ENCODE peak calls at places on chromosomes 7 and 10, in six cellular contexts. K, N, C, L, M and I are unnamed samples.

GRCh38 chr7:144771921-144772320 is 63.9 kb downstream of the TPK1 start:
- DNase-seq in K (no peak), N (no peak), C (no peak), L (no peak), M (no peak), I (no peak)

GRCh38 chr7:135756191-135756590 is 7.6 kb upstream of the FAM180A start:
- DNase-seq in K (no peak), N (no peak), C (no peak), L (no peak), M (no peak), I (no peak)

GRCh38 chr10:78575400-78575799 is 493.4 kb upstream of the ZMIZ1 start:
- DNase-seq in K (no peak), N (no peak), C (no peak), L (no peak), M (no peak), I (no peak)

GRCh38 chr7:128217030-128217805 is 23.9 kb upstream of the LEP start:
- DNase-seq in K (peak), N (peak), C (no peak), L (no peak), M (no peak), I (no peak)

GRCh38 chr10:2054728-2055127 is 317.4 kb upstream of the ADARB2 start:
- DNase-seq in K (no peak), N (no peak), C (no peak), L (no peak), M (no peak), I (no peak)

GRCh38 chr7:143434660-143435059 is 8.6 kb upstream of the TAS2R60 start:
- DNase-seq in K (peak), N (peak), C (no peak), L (no peak), M (no peak), I (no peak)

GRCh38 chr7:4998244-4998643 is 39.3 kb upstream of the MMD2 start:
- DNase-seq in K (no peak), N (no peak), C (no peak), L (no peak), M (no peak), I (no peak)

GRCh38 chr10:48242160-48242904 is 32.2 kb downstream of the FRMPD2 start:
- DNase-seq in K (no peak), N (no peak), C (no peak), L (no peak), M (no peak), I (no peak)

GRCh38 chr7:2217716-2218443 is 14.9 kb downstream of the MAD1L1 start:
- DNase-seq in K (no peak), N (no peak), C (no peak), L (no peak), M (no peak), I (no peak)

GRCh38 chr10:28180654-28181053 is 122.2 kb downstream of the MPP7 start:
- DNase-seq in K (peak), N (peak), C (no peak), L (no peak), M (no peak), I (no peak)

GRCh38 chr10:119113805-119114732 is 10.2 kb downstream of the DENND10 start:
- DNase-seq in K (no peak), N (peak), C (no peak), L (no peak), M (no peak), I (no peak)

GRCh38 chr10:117790177-117790576 is 247.6 kb downstream of the EMX2 start:
- DNase-seq in K (no peak), N (no peak), C (no peak), L (no peak), M (no peak), I (no peak)

GRCh38 chr10:71239946-71240795 is 27.8 kb downstream of the UNC5B start:
- DNase-seq in K (no peak), N (no peak), C (no peak), L (no peak), M (no peak), I (no peak)

GRCh38 chr10:45378866-45379265 is 4.8 kb downstream of the ALOX5 start:
- DNase-seq in K (no peak), N (no peak), C (no peak), L (no peak), M (no peak), I (no peak)

GRCh38 chr7:91660734-91661355 is 219.7 kb downstream of the MTERF1 start:
- DNase-seq in K (no peak), N (peak), C (no peak), L (no peak), M (no peak), I (no peak)

GRCh38 chr10:123149568-123150228 is 1.8 kb downstream of the HMX2 start:
- DNase-seq in K (no peak), N (no peak), C (no peak), L (no peak), M (peak), I (no peak)

GRCh38 chr7:659306-659847 is 67.1 kb upstream of the DNAAF5 start:
- DNase-seq in K (no peak), N (no peak), C (no peak), L (no peak), M (no peak), I (no peak)

GRCh38 chr10:119361037-119361436 is 153.7 kb downstream of the GRK5 start:
- DNase-seq in K (no peak), N (no peak), C (no peak), L (no peak), M (no peak), I (no peak)

GRCh38 chr10:127977368-127978009 is 70.6 kb downstream of the PTPRE start:
- DNase-seq in K (peak), N (peak), C (no peak), L (no peak), M (no peak), I (no peak)

GRCh38 chr10:110032801-110033723 is 25.3 kb downstream of the ADD3 start:
- DNase-seq in K (no peak), N (no peak), C (no peak), L (no peak), M (no peak), I (no peak)

GRCh38 chr10:1233031-1233430 is 176.8 kb downstream of the WDR37 start:
- DNase-seq in K (no peak), N (no peak), C (no peak), L (no peak), M (no peak), I (no peak)

GRCh38 chr7:93029056-93029455 is 88.7 kb downstream of the SAMD9 start:
- DNase-seq in K (no peak), N (peak), C (no peak), L (no peak), M (no peak), I (no peak)

GRCh38 chr7:50446542-50446960 is 3.6 kb downstream of the FIGNL1 start:
- DNase-seq in K (peak), N (peak), C (no peak), L (no peak), M (peak), I (no peak)

GRCh38 chr10:56116684-56117083 is 244.4 kb downstream of the ZWINT start:
- DNase-seq in K (no peak), N (peak), C (no peak), L (no peak), M (no peak), I (no peak)

GRCh38 chr7:95859434-95859833 is 87.1 kb downstream of the DYNC1I1 start:
- DNase-seq in K (peak), N (peak), C (no peak), L (no peak), M (no peak), I (no peak)

GRCh38 chr7:101386558-101387199 is 24.0 kb downstream of the COL26A1 start:
- DNase-seq in K (no peak), N (no peak), C (no peak), L (no peak), M (no peak), I (no peak)

GRCh38 chr7:2806571-2806970 is 37.5 kb downstream of the GNA12 start:
- DNase-seq in K (no peak), N (no peak), C (no peak), L (no peak), M (no peak), I (no peak)

GRCh38 chr7:33981221-33981620 is 75.9 kb downstream of the BMPER start:
- DNase-seq in K (no peak), N (no peak), C (no peak), L (no peak), M (no peak), I (no peak)

GRCh38 chr10:126315471-126316177 is 72.7 kb downstream of the ADAM12 start:
- DNase-seq in K (no peak), N (no peak), C (no peak), L (no peak), M (no peak), I (no peak)

GRCh38 chr10:77799352-77799751 is 127.2 kb downstream of the DLG5 start:
- DNase-seq in K (no peak), N (no peak), C (no peak), L (no peak), M (no peak), I (no peak)

GRCh38 chr7:16260236-16260728 is 161.1 kb downstream of the CRPPA start:
- DNase-seq in K (no peak), N (no peak), C (no peak), L (no peak), M (no peak), I (no peak)

GRCh38 chr10:5168897-5169296 is 16.1 kb downstream of the AKR1C8 start:
- DNase-seq in K (no peak), N (no peak), C (no peak), L (no peak), M (no peak), I (no peak)

GRCh38 chr10:30803901-30804322 is 174.4 kb upstream of the LYZL2 start:
- DNase-seq in K (no peak), N (peak), C (no peak), L (no peak), M (no peak), I (no peak)

GRCh38 chr10:10830316-10831061 is 187.2 kb upstream of the CELF2 start:
- DNase-seq in K (peak), N (peak), C (no peak), L (no peak), M (no peak), I (no peak)

GRCh38 chr7:45482451-45482850 is 91.7 kb upstream of the ADCY1 start:
- DNase-seq in K (no peak), N (no peak), C (no peak), L (no peak), M (no peak), I (no peak)

GRCh38 chr7:94380264-94380663 is 14.4 kb upstream of the COL1A2 start:
- DNase-seq in K (no peak), N (no peak), C (no peak), L (no peak), M (no peak), I (no peak)

GRCh38 chr7:83547526-83547925 is 101.4 kb downstream of the SEMA3E start:
- DNase-seq in K (peak), N (peak), C (no peak), L (peak), M (no peak), I (no peak)